ENCODE peak calls at places on chromosomes 5 and 9, in nine cellular contexts. A is dorsolateral prefrontal cortex; G is H9; R is RWPE1; S is HFF-Myc; C is CD4-positive, alpha-beta T cell; P is adrenal gland; V is cardiac muscle cell; L is left ventricle myocardium inferior. H is an unnamed sample.

GRCh38 chr5:159341145-159341544 is 10.9 kb upstream of the IL12B start:
- DNase-seq in A (no peak), S (no peak), V (no peak), C (no peak), G (no peak), R (no peak), L (no peak), P (no peak), H (no peak)

GRCh38 chr9:89519393-89519805 is 21.5 kb upstream of the SEMA4D start:
- DNase-seq in L (no peak), P (peak; percentile 52), R (peak; percentile 83), C (no peak), S (no peak), A (no peak), V (peak; percentile 48), G (no peak), H (no peak)

GRCh38 chr5:55991768-55992486 is 2.8 kb downstream of the IL6ST start:
- DNase-seq in L (no peak), A (no peak), C (no peak), S (no peak), R (no peak), G (no peak), P (no peak), V (peak; percentile 56), H (no peak)

GRCh38 chr9:13386935-13387667 is 107.6 kb upstream of the MPDZ start:
- DNase-seq in P (no peak), R (no peak), S (no peak), L (no peak), V (peak; percentile 96), C (no peak), G (no peak), A (no peak), H (no peak)

GRCh38 chr5:31559942-31560341 is 27.8 kb downstream of the C5orf22 start:
- DNase-seq in P (no peak), G (no peak), R (no peak), C (no peak), L (no peak), A (no peak), V (no peak), S (no peak), H (no peak)

GRCh38 chr9:111231801-111232580 is 98.0 kb downstream of the OR2K2 start:
- DNase-seq in S (no peak), L (no peak), C (no peak), A (no peak), R (no peak), P (no peak), G (no peak), V (no peak), H (no peak)

GRCh38 chr5:116669261-116670049 is 94.8 kb upstream of the SEMA6A start:
- DNase-seq in P (no peak), C (no peak), G (no peak), S (no peak), L (no peak), A (peak; percentile 70), R (no peak), V (no peak), H (no peak)

GRCh38 chr5:65811895-65812294 is 89.9 kb downstream of the NLN start:
- DNase-seq in A (no peak), P (no peak), C (no peak), G (no peak), S (no peak), L (no peak), R (no peak), V (no peak), H (no peak)

GRCh38 chr5:4511996-4512656 is 628.0 kb upstream of the ADAMTS16 start:
- DNase-seq in C (no peak), R (peak; percentile 2), G (peak; percentile 69), V (no peak), S (no peak), A (no peak), P (peak; percentile 22), L (peak; percentile 27), H (no peak)

GRCh38 chr5:67372887-67373286 is 176.3 kb upstream of the CD180 start:
- DNase-seq in R (no peak), P (no peak), A (no peak), V (no peak), S (no peak), C (no peak), G (no peak), L (no peak), H (no peak)

GRCh38 chr9:138037140-138037539 is 159.6 kb downstream of the CACNA1B start:
- DNase-seq in G (no peak), P (peak; percentile 5), V (no peak), R (no peak), A (no peak), L (no peak), S (no peak), C (no peak), H (no peak)

GRCh38 chr9:135468866-135469521 is 10.6 kb upstream of the PPP1R26 start:
- DNase-seq in G (no peak), A (no peak), R (peak; percentile 41), S (peak; percentile 16), V (peak; percentile 29), P (no peak), L (no peak), C (peak; percentile 27), H (no peak)

GRCh38 chr5:33726422-33727165 is 165.2 kb downstream of the ADAMTS12 start:
- DNase-seq in S (no peak), G (no peak), L (no peak), A (no peak), C (no peak), P (no peak), R (no peak), V (peak; percentile 52), H (no peak)

GRCh38 chr5:95808686-95809413 is 13.7 kb downstream of the GLRX start:
- DNase-seq in V (peak; percentile 91), P (no peak), R (no peak), L (peak; percentile 85), G (no peak), C (peak; percentile 74), S (peak; percentile 67), A (no peak), H (peak; percentile 60)

GRCh38 chr9:36828574-36829141 is 205.4 kb downstream of the PAX5 start:
- DNase-seq in C (no peak), S (no peak), P (no peak), A (no peak), V (no peak), G (no peak), R (no peak), L (no peak), H (no peak)

GRCh38 chr9:20290287-20290686 is 332.0 kb downstream of the MLLT3 start:
- DNase-seq in C (no peak), S (no peak), R (no peak), V (no peak), P (no peak), A (no peak), G (no peak), L (no peak), H (no peak)

GRCh38 chr9:110640736-110641135 is 27.9 kb upstream of the MUSK start:
- DNase-seq in C (no peak), G (no peak), L (no peak), R (no peak), S (no peak), P (no peak), A (no peak), V (peak; percentile 48), H (no peak)

GRCh38 chr5:72509401-72509800 is 2.2 kb upstream of the ZNF366 start:
- DNase-seq in L (peak; percentile 70), R (no peak), P (no peak), A (peak; percentile 64), G (no peak), S (no peak), C (no peak), V (no peak), H (no peak)

GRCh38 chr5:1122511-1123284 is 10.8 kb upstream of the SLC12A7 start:
- DNase-seq in R (no peak), V (no peak), G (no peak), S (no peak), L (peak; percentile 75), P (no peak), C (no peak), A (no peak), H (no peak)
- TF ChIP-seq CTCF in R (no peak), V (no peak), G (no peak), S (no peak), L (no peak), P (no peak), C (no peak), A (no peak), H (no peak)

DNA sequence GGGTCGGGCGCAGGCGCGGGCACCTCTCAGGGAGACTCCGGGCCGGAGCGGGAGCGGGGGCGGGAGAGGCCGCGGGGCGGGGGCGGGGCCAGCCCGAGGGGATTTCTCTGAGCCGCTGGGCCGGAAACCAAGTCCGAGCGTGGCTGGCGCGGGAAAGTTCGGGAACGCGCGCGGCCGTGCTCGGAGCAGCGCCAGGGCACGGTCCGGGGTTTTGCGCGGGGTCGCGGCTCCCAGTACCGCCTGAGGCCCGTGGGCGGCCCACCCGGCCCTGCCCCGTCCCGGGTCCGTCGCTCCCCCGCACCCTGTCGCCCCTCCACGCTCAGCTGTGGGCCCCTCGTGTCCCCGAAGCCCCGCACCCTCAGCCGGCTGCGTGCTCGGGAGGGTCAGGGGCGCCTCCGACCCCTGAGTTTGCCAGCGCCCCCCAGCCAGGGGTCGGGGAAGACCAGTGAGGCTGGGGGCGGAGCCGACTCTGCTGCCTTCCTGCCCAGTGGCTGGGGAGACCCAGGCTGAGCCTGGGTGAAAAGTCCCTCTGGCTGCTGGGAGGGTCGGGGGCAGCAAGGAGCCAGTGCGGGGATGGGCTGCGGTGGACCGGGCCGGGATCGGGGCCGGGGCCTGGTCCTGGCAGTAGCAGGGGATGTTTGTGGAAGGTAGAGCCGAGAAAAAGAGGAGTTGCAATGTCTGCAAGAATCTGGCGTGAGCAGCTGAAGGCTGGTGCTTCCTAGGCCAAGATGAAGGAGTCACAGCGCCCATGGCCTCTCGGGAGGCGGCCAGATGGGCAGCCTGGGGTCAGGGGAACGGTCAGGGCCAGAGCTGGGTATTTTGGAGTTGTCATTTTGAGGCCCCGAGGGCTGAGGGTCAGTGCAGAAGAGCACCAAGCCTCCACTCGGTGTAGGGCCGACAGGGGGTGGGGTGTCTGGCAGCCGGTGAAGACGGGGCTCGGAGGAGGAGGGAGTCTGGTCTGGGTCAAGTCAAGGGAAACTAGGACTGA is 588 bp downstream of the TRAF2 start:
- DNase-seq in V (no peak), L (no peak), R (peak; percentile 57), G (no peak), C (peak; percentile 16), S (no peak), P (peak; percentile 40), A (no peak), H (no peak)
- TF ChIP-seq CTCF in V (no peak), L (no peak), R (no peak), G (no peak), C (no peak), S (no peak), P (no peak), A (no peak), H (no peak)

GRCh38 chr9:79568337-79569084 is 3.3 kb upstream of the TLE4 start:
- DNase-seq in G (no peak), S (no peak), L (no peak), R (no peak), P (no peak), A (no peak), C (no peak), V (no peak), H (no peak)
- TF ChIP-seq CTCF in G (no peak), S (no peak), L (no peak), R (no peak), P (no peak), A (no peak), C (no peak), V (no peak), H (no peak)

DNA sequence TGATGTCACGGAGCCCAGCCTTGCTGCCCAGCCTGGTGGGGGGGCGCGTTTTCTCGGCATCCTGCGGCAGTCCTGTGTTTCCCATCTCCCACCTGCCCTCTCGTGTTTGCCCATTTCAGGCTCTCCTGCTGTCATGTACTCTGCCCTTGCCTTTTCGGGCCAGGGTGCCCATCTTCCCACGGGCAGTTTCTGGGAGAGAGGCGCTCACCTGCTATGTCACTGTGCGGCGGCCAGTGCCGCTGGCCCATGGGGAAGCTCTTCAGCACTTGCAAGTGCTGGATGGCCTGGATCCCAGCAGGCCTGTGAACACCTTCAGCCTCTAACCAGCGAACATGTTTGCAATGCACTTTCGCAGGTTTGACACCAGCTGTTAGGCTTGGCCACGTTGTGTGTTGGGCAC is 33.5 kb downstream of the SRD5A1 start:
- DNase-seq in C (no peak), G (no peak), P (no peak), L (no peak), V (no peak), A (no peak), S (no peak), R (no peak), H (no peak)
- TF ChIP-seq CTCF in C (no peak), G (no peak), P (no peak), L (no peak), V (no peak), A (no peak), S (no peak), R (no peak), H (no peak)